ENCODE peak calls at places on chromosome 10, in six cellular contexts. Y is right atrium auricular region, C is heart left ventricle, O is psoas muscle, X is OCI-LY7, E is upper lobe of right lung. N is an unnamed sample. For H3K4me1 and H3K9me3, the result is how much of the 10 kb centered on the place peaks cover.

GRCh38 chr10:127890935-127891334 is 1.8 kb downstream of the CLRN3 start:
- DNase-seq in E (no peak), C (no peak), Y (no peak), O (no peak), X (no peak), N (no peak)

GRCh38 chr10:5583525-5584175 is 58.9 kb downstream of the CALML3 start:
- DNase-seq in E (peak), C (peak), X (peak), Y (no peak), O (no peak), N (peak)

GRCh38 chr10:50937230-50937907 is 51.9 kb upstream of the A1CF start:
- DNase-seq in Y (no peak), O (no peak), E (no peak), X (no peak), C (no peak), N (no peak)

GRCh38 chr10:50275650-50276235 is 24.4 kb upstream of the ASAH2 start:
- DNase-seq in C (peak), X (peak), O (peak), E (no peak), Y (no peak), N (no peak)

GRCh38 chr10:75640803-75641202 is 209.4 kb downstream of the LRMDA start:
- DNase-seq in X (no peak), C (no peak), O (no peak), E (no peak), Y (no peak), N (no peak)

GRCh38 chr10:121580276-121581116 is 17.7 kb downstream of the FGFR2 start:
- DNase-seq in Y (no peak), C (no peak), E (no peak), O (no peak), X (no peak), N (peak)

GRCh38 chr10:69636626-69637550 is 6.8 kb downstream of the FAM241B start:
- DNase-seq in X (peak), E (no peak), Y (no peak), O (no peak), C (no peak), N (no peak)

GRCh38 chr10:25766213-25766612 is 167.8 kb upstream of the MYO3A start:
- DNase-seq in E (no peak), Y (no peak), O (no peak), X (no peak), C (no peak), N (no peak)

GRCh38 chr10:86953747-86954680 is 3.4 kb downstream of the MMRN2 start:
- DNase-seq in O (peak), Y (no peak), C (peak), E (no peak), X (no peak), N (peak)

GRCh38 chr10:48552946-48553564 is 51.8 kb downstream of the ARHGAP22 start:
- DNase-seq in Y (no peak), C (no peak), X (no peak), O (no peak), E (no peak), N (no peak)

GRCh38 chr10:29981510-29981909 is 77.9 kb downstream of the JCAD start:
- DNase-seq in Y (no peak), X (no peak), C (no peak), E (no peak), O (no peak), N (no peak)

GRCh38 chr10:19168584-19168983 is 120.0 kb downstream of the MALRD1 start:
- DNase-seq in O (no peak), C (no peak), X (no peak), Y (no peak), E (no peak), N (peak)

GRCh38 chr10:52257692-52258075 is 56.4 kb upstream of the DKK1 start:
- DNase-seq in E (no peak), C (no peak), X (no peak), Y (no peak), O (no peak), N (no peak)

GRCh38 chr10:46536171-46536570 is 20.3 kb downstream of the GPRIN2 start:
- DNase-seq in O (peak), X (no peak), E (peak), Y (no peak), C (no peak), N (no peak)

GRCh38 chr10:14386202-14386593 is 55.5 kb upstream of the FRMD4A start:
- DNase-seq in X (no peak), C (no peak), Y (no peak), O (no peak), E (no peak), N (no peak)

GRCh38 chr10:33277135-33277536 is 57.3 kb downstream of the NRP1 start:
- DNase-seq in X (no peak), C (peak), E (no peak), O (peak), Y (peak), N (no peak)

GRCh38 chr10:24350111-24350921 is 141.4 kb downstream of the KIAA1217 start:
- DNase-seq in O (no peak), X (no peak), E (no peak), C (no peak), Y (no peak), N (no peak)

GRCh38 chr10:58282615-58283014 is 13.7 kb downstream of the CISD1 start:
- DNase-seq in C (no peak), Y (no peak), E (no peak), O (no peak), X (peak), N (no peak)

GRCh38 chr10:131795761-131796160 is 105.0 kb upstream of the PPP2R2D start:
- DNase-seq in X (no peak), Y (no peak), C (no peak), E (no peak), O (no peak), N (no peak)

GRCh38 chr10:126650164-126650563 is 20.3 kb downstream of the C10orf90 start:
- DNase-seq in Y (no peak), X (no peak), O (no peak), C (no peak), E (no peak), N (no peak)

GRCh38 chr10:491667-492424 is 197.6 kb downstream of the DIP2C start:
- DNase-seq in Y (no peak), X (no peak), C (no peak), O (no peak), E (peak), N (no peak)

GRCh38 chr10:114375082-114375481 is 29.2 kb downstream of the AFAP1L2 start:
- DNase-seq in E (no peak), X (no peak), Y (no peak), C (no peak), O (no peak), N (no peak)

GRCh38 chr10:61899663-61899996 is 1.9 kb upstream of the ARID5B start:
- DNase-seq in E (no peak), Y (no peak), O (no peak), X (no peak), C (no peak), N (no peak)

DNA sequence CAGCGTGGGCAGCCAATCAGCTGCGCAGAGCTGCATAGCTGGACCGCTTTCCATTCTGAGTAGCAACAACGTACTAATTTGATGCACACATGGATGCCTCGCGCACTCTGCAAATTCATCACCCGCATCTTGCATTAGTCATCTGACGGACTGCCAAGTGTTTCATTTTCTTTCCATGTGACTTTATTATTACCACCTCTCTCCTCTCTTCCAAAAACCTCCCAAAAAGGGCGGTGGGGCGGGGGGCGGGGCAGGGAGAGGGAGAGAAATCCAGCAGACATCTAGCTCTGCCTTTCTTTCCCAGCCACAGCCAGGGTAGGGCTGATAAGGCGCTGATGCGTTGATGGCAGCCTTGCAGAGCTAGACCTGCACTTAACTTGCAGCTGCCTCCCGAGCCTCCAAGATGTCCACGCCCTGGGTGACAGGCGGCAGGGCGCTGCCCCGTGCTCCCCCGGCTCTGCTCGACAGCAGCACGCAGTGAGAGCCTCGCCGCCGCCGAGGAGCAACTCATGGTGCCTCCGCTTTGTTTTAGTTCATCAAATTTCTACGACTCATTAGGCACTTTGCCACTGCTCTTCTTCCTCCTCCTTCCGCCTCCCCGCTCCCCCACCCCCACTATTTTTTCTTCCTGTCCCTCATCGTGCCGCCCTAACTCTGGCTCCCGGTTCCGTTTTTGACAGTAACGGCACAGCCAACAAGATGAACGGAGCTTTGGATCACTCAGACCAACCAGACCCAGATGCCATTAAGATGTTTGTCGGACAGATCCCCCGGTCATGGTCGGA is 147.3 kb downstream of the CELF2 start:
- DNase-seq in E (peak), O (peak), Y (peak), C (peak), X (peak), N (no peak)
- H3K4me1 ChIP-seq in E (under half), O (under half), Y (under half), C (half or more), X (under half), N (under half)

DNA sequence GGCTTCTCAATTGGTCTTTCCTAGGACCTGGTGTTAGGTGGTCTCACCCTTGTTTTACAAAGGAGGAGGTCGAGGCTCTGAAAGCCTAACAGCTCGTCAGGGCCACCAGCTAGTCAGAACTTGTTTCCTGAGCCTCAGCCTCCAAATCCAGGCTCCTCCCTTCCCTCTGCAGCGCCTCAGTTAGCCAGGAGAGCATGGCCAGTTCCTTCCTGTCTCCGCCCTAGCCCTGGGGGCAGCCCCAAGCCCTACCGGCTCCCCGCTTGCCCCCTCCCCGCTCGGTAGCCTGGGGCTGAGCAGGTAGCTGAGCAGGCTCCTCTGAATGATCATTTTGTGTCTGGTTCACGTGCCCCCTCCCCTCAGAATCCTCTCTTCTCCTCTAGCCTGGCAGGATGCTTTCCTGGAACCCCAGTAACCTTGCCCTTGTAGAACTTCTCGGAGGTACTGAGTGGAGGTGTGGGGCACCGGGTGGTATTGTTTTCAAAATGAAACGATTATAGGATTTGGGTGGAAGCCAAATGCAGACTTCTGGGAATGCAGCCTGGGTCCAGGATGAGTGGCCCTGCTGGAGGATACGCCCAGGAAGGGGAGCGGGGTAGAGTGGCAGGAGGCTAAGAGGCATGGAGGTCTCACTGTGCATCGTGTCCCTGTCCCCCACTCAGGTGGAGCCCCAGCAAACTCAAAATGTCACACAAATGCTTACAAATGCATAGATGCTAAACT is 109.3 kb upstream of the PPIF start:
- DNase-seq in Y (no peak), O (no peak), X (no peak), C (no peak), E (no peak), N (no peak)
- H3K27ac ChIP-seq in Y (peak), O (peak), X (no peak), C (peak), E (peak), N (no peak)

GRCh38 chr10:133455611-133456031 is 1.9 kb downstream of the SCART1 start:
- DNase-seq in O (no peak), X (no peak), Y (peak), E (no peak), C (no peak), N (no peak)

GRCh38 chr10:133458021-133458709 is 4.4 kb downstream of the SCART1 start:
- DNase-seq in C (no peak), Y (peak), O (no peak), E (no peak), X (no peak), N (no peak)

GRCh38 chr10:133457100-133457841 is 3.5 kb downstream of the SCART1 start:
- DNase-seq in X (no peak), O (no peak), Y (peak), E (no peak), C (no peak), N (no peak)

GRCh38 chr10:133455196-133455595 is 1.5 kb downstream of the SCART1 start:
- DNase-seq in Y (peak), E (no peak), C (no peak), X (no peak), O (no peak), N (no peak)

GRCh38 chr10:133456041-133456951 is 2.6 kb downstream of the SCART1 start:
- DNase-seq in E (no peak), X (no peak), C (no peak), Y (peak), O (no peak), N (no peak)
- H3K9me3 ChIP-seq in E (under half), X (under half), C (under half), Y (under half), O (under half), N (under half)

GRCh38 chr10:103649654-103650423 is 156.3 kb downstream of the NEURL1 start:
- DNase-seq in C (no peak), X (peak), O (no peak), E (no peak), Y (no peak), N (no peak)

GRCh38 chr10:103648231-103648950 is 154.9 kb downstream of the NEURL1 start:
- DNase-seq in O (no peak), Y (no peak), E (no peak), X (no peak), C (no peak), N (no peak)

GRCh38 chr10:103651783-103652476 is 158.4 kb downstream of the NEURL1 start:
- DNase-seq in C (peak), O (no peak), X (no peak), Y (no peak), E (no peak), N (no peak)

GRCh38 chr10:103646304-103646703 is 152.8 kb downstream of the NEURL1 start:
- DNase-seq in O (no peak), X (no peak), E (no peak), Y (no peak), C (no peak), N (no peak)

DNA sequence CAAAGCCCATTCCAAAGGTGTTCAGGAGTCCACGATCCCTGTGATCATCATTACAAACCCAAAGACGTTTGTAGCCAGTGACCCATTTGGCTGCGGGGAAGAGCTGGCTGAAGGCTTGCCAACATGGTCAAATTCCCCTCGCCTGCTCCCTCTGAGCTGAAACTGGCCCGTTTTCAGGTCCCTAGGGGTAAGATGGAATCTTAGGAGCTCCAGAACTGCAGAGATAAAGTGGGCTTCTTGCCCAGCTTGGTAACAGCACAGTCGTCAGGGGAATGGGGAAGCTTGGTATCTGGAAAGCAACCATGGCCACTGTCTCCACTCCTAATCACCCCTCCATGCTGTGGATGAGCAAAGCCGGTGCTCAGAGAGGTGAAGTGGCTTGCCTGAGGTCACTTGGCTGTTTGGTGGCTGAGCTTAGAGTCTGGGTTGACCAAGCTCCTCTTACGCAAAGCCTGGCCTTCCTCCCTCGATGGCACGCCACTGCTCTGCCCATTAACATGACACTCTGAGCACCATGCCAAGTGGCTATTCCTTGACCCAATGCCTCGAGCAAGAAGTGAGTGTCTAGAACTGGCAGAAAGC is 155.5 kb downstream of the NEURL1 start:
- DNase-seq in Y (peak), O (peak), E (no peak), X (no peak), C (no peak), N (no peak)
- H3K4me1 ChIP-seq in Y (under half), O (half or more), E (half or more), X (under half), C (half or more), N (under half)

GRCh38 chr10:89478739-89479116 is 56.7 kb downstream of the SLC16A12 start:
- DNase-seq in C (no peak), X (no peak), Y (no peak), O (no peak), E (no peak), N (no peak)
- H3K27ac ChIP-seq in C (peak), X (no peak), Y (peak), O (peak), E (peak), N (no peak)

DNA sequence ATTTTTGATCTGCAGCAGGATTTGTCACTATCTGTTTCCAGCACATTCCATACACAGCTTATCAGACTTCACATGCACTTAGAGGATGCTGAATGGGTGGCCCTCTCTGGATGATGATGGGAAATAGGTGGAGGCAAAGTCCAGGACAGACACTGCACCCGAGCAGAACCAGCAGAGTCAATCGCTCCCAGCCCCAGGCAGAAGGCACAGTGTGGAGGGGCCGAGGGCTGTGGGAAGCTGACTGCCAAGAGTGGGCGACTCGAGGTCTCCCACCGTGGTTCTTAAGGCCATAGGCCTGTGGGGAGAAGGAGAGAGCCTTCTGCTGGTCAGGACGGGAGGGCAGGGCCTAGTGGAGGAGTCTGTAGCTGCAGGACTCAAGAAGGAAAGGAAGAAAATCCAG is 490.2 kb upstream of the MGMT start:
- DNase-seq in E (no peak), O (no peak), C (no peak), X (no peak), Y (no peak), N (no peak)
- H3K9me3 ChIP-seq in E (under half), O (under half), C (under half), X (under half), Y (under half), N (under half)

DNA sequence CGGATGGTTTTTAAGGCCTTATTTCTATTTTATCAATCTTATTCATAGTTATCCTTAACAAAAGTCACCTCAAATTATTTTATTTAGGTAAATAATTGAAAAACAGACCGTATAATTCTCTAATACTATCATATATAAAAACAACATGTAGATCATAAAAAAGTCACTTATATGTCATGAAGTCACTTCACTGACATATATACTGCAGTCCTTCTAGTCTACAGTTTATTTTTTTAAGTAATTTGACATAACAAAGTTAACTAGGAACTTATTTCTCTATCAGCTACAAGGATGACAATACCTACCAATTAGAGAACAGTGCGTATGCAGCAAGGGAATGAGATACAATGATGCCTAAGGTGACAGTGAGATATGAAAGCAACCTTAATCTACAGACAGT is 26.2 kb downstream of the JMJD1C start:
- DNase-seq in O (no peak), X (no peak), E (no peak), C (no peak), Y (no peak), N (no peak)
- H3K4me1 ChIP-seq in O (half or more), X (under half), E (under half), C (half or more), Y (under half), N (under half)

GRCh38 chr10:3484306-3485187 is 300.5 kb downstream of the KLF6 start:
- DNase-seq in O (no peak), X (peak), Y (no peak), E (no peak), C (peak), N (no peak)

GRCh38 chr10:3481000-3481335 is 304.0 kb downstream of the KLF6 start:
- DNase-seq in Y (no peak), X (no peak), O (no peak), C (no peak), E (no peak), N (no peak)

GRCh38 chr10:3480281-3480999 is 304.6 kb downstream of the KLF6 start:
- DNase-seq in O (no peak), C (no peak), X (no peak), Y (no peak), E (no peak), N (no peak)

GRCh38 chr10:3481496-3481895 is 303.5 kb downstream of the KLF6 start:
- DNase-seq in E (no peak), Y (no peak), C (no peak), X (no peak), O (no peak), N (no peak)

DNA sequence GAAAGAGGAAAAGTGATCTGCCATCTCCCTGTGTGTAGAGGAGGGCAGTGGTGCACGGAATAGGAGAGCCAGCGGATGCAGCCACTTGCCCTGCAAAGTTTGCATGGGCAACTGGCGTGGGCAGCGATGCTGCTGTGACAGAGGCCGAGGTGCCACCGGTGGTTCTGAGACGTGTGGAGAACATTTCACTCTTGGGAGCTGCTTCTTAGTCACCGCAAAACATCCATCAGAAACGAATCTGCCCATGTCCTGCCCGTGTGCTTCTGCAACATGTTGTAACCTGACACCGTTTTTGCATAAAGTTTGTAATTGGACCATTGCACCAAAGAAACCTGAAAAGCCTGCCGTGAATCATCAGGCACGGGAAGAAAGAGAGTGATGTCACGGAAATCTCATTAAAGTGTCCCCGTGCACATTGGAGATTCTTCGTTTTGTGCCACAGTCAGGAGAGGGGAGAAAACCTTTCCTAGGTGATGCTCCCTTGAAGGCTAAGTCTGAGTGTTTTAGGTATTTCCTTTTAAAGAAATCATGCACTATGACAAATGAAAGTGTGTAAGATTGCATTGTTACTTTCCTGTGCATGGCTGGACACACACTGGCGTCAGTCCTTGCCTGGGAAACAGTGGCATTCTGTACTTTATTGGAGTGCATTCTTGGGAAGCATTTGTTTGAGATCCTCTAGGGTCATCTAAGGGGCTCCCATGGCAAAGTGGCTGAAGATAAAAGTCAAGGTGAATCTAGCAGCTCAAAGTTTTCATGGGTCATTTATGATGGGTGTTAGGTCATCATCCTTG is 302.6 kb downstream of the KLF6 start:
- DNase-seq in E (peak), O (peak), C (no peak), Y (peak), X (peak), N (no peak)
- H3K27ac ChIP-seq in E (peak), O (no peak), C (peak), Y (peak), X (no peak), N (no peak)